ENCODE peak calls at places on chromosomes 13 and 19, in five cellular contexts. O is heart right ventricle, L is HFFc6, F is kidney epithelial cell, U is neural crest cell. Y is an unnamed sample.

GRCh38 chr19:18781885-18782527 is 9.1 kb downstream of the COMP start:
- DNase-seq in O (no peak), U (no peak), L (no peak), F (no peak), Y (no peak)

GRCh38 chr13:66972659-66973058 is 257.5 kb downstream of the PCDH9 start:
- DNase-seq in F (no peak), U (no peak), O (no peak), L (no peak), Y (no peak)

GRCh38 chr13:93279982-93280381 is 53.4 kb downstream of the GPC6 start:
- DNase-seq in U (no peak), F (no peak), L (no peak), O (no peak), Y (no peak)

GRCh38 chr13:27262546-27262945 is 8.1 kb upstream of the RASL11A start:
- DNase-seq in O (no peak), U (no peak), F (no peak), L (no peak), Y (no peak)

GRCh38 chr13:41025518-41025917 is 6.4 kb upstream of the ELF1 start:
- DNase-seq in F (no peak), O (no peak), U (no peak), L (no peak), Y (no peak)

GRCh38 chr19:49710372-49710951 is 19.5 kb downstream of the CPT1C start:
- DNase-seq in L (peak), U (no peak), F (peak), O (no peak), Y (no peak)

GRCh38 chr13:91579320-91579719 is 180.9 kb downstream of the GPC5 start:
- DNase-seq in O (no peak), U (no peak), L (no peak), F (no peak), Y (no peak)

GRCh38 chr19:19615086-19615485 is 3.4 kb downstream of the PBX4 start:
- DNase-seq in U (no peak), F (no peak), L (peak), O (no peak), Y (no peak)

GRCh38 chr19:2334986-2335846 is 6.7 kb downstream of the SPPL2B start:
- DNase-seq in F (no peak), O (no peak), L (no peak), U (no peak), Y (no peak)

GRCh38 chr13:19056355-19056880 is 125.2 kb downstream of the TUBA3C start:
- DNase-seq in O (no peak), L (no peak), F (no peak), U (no peak), Y (no peak)

GRCh38 chr13:43196750-43197149 is 173.4 kb downstream of the DNAJC15 start:
- DNase-seq in O (no peak), F (no peak), U (no peak), L (no peak), Y (no peak)

GRCh38 chr19:9865732-9866627 is 30.9 kb downstream of the PIN1 start:
- DNase-seq in L (no peak), F (no peak), U (no peak), O (no peak), Y (no peak)

GRCh38 chr19:34299576-34299975 is 45.2 kb downstream of the GARRE1 start:
- DNase-seq in U (no peak), O (no peak), F (no peak), L (no peak), Y (no peak)

GRCh38 chr19:40777795-40778044 is 327 bp upstream of the RAB4B start:
- DNase-seq in U (no peak), F (no peak), L (no peak), O (no peak), Y (no peak)
- TF ChIP-seq CTCF in U (no peak), F (no peak), L (no peak), O (no peak), Y (no peak)

DNA sequence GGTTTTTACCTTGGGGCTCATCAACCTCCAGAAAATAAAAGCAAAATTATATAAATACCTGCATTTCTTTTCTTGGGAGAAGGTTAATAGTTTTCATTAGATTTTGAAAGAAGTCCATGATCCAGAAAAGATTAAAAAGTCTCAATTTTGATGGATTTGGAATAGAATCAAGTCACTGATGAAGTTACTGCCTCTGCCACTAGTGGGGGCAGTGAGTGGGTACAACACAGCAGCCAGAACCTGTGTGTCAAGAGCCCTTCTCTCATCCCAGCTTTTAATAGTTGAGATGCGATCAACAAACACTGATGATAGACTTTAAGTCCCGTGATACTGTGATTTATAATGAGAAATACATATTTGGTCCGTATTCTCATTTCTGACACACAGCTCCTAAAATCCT is 686.7 kb downstream of the DIAPH3 start:
- DNase-seq in O (no peak), F (no peak), U (no peak), L (no peak), Y (no peak)
- TF ChIP-seq CTCF in O (peak), F (peak), U (peak), L (peak), Y (peak)

GRCh38 chr19:45757696-45758095 is 11.4 kb downstream of the SIX5 start:
- DNase-seq in U (no peak), L (no peak), F (no peak), O (no peak), Y (no peak)

GRCh38 chr19:45758921-45759320 is 10.1 kb downstream of the SIX5 start:
- DNase-seq in U (no peak), F (no peak), L (no peak), O (no peak), Y (no peak)

GRCh38 chr19:45754323-45754722 is 14.7 kb downstream of the SIX5 start:
- DNase-seq in F (no peak), L (no peak), U (no peak), O (no peak), Y (no peak)

GRCh38 chr19:45752639-45753038 is 16.4 kb downstream of the SIX5 start:
- DNase-seq in F (no peak), U (no peak), O (no peak), L (no peak), Y (no peak)

DNA sequence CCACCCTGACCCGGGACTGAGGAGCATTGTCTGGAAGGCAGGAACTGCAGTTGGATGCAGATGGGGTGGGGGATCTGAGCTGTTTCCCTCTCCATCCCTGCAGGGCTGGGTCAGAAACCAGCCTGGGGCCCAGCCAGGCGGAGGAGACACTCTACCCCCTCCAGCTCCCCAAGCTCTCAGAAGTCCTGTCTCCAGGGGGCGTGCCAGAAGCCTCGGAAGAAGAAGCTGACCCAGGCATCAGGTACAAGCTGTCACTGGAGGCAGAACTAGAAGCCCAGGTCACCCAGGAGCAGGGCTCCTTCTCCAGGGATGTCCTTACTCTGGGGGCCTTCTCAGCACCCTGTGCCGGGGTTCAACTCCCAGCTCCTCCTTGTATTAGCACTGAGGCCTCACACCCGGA is 15.5 kb downstream of the SIX5 start:
- DNase-seq in O (no peak), L (no peak), F (no peak), U (no peak), Y (no peak)
- TF ChIP-seq CTCF in O (no peak), L (peak), F (no peak), U (no peak), Y (peak)

GRCh38 chr13:99217461-99218101 is 16.9 kb downstream of the UBAC2 start:
- DNase-seq in F (no peak), L (no peak), O (no peak), U (no peak), Y (no peak)

GRCh38 chr13:99218545-99218944 is 17.9 kb downstream of the UBAC2 start:
- DNase-seq in O (peak), L (no peak), F (no peak), U (no peak), Y (no peak)

GRCh38 chr13:99220199-99220931 is 19.7 kb downstream of the UBAC2 start:
- DNase-seq in F (no peak), L (no peak), U (no peak), O (no peak), Y (no peak)

GRCh38 chr13:99218969-99219368 is 18.3 kb downstream of the UBAC2 start:
- DNase-seq in U (no peak), F (no peak), O (no peak), L (no peak), Y (no peak)

GRCh38 chr13:99218126-99218525 is 17.5 kb downstream of the UBAC2 start:
- DNase-seq in L (no peak), F (no peak), U (no peak), O (no peak), Y (no peak)
- TF ChIP-seq CTCF in L (no peak), F (no peak), U (no peak), O (no peak), Y (no peak)

GRCh38 chr13:31174018-31174417 is 12.3 kb upstream of the HSPH1 start:
- DNase-seq in F (no peak), L (peak), U (no peak), O (no peak), Y (no peak)
- TF ChIP-seq CTCF in F (peak), L (no peak), U (no peak), O (no peak), Y (no peak)

GRCh38 chr19:31185261-31185660 is 164.0 kb downstream of the TSHZ3 start:
- DNase-seq in F (no peak), L (no peak), U (no peak), O (no peak), Y (no peak)
- TF ChIP-seq CTCF in F (no peak), L (no peak), U (no peak), O (no peak), Y (no peak)

GRCh38 chr13:68234278-68234677 is 1004.1 kb upstream of the PCDH9 start:
- DNase-seq in L (no peak), O (no peak), U (no peak), F (no peak), Y (no peak)
- TF ChIP-seq CTCF in L (no peak), O (no peak), U (no peak), F (peak), Y (no peak)

DNA sequence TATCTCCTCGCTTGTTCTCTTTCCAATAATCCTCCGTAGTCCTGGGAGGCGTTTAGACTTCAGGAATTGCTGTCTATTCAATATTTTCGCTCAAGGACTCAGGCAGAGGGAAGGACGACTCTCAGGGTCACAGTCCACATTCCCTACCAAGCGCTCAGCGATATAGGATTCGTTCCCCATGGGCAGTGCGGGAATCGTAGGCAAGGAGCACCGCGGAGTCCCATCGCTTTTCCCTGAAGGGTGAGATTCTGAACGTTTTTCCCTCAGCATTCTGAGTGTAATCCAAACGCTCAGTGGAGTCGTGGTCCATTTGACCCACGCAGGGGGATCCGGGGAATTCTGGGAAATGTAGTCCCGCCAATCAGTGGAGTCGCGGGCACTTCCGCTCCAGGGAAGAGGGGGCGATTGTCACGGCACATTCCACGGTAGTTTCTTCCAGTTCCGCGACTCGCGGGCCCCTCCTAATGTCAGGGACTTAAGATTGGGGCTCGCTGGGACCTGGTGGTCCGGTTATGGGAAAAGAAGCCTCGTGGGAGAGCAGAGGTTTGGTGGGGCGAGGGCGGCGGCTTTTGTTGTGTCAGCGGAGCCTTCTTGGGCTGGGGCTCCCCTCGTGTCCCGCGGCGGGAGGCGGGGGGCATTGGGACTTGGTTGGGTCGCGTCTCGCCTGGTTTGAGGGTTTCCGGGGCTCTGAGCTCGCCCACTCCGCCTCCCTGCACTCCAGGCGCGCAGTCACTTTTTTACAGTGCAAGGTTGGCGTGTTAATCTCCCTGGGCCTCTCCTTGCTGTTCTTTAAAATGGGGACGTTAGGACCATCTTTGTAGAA is at the start of gene ZNF234:
- DNase-seq in O (peak), F (peak), L (peak), U (peak), Y (peak)
- TF ChIP-seq CTCF in O (no peak), F (no peak), L (no peak), U (no peak), Y (peak)